ENCODE peak calls at places on chromosomes 2 and 18, in six cellular contexts. O is activated T-helper 1 cell treated with anti-CD3 and anti-CD28 coated beads, Interleukin-2, amount 50 U/mL, for 16 hours; B is iPS-NIHi11; D is myocyte; X is NCI-H1105; U is brain microvascular endothelial cell. J is an unnamed sample.

GRCh38 chr2:218400167-218400929 is 680 bp downstream of the CTDSP1 start:
- DNase-seq in D (peak), O (no peak), U (no peak), B (peak), X (no peak), J (no peak)

GRCh38 chr18:8235916-8236315 is 373.3 kb upstream of the RAB12 start:
- DNase-seq in U (no peak), O (no peak), B (no peak), X (no peak), D (no peak), J (no peak)

GRCh38 chr18:12750076-12750707 is 47.4 kb downstream of the PSMG2 start:
- DNase-seq in B (no peak), D (peak), U (no peak), X (no peak), O (no peak), J (no peak)

GRCh38 chr18:12307871-12308385 is at the start of gene TUBB6:
- DNase-seq in O (no peak), B (peak), U (peak), D (peak), X (no peak), J (no peak)

GRCh38 chr2:84939426-84940087 is 31.4 kb upstream of the KCMF1 start:
- DNase-seq in O (no peak), D (peak), B (no peak), X (no peak), U (no peak), J (no peak)

GRCh38 chr2:54404270-54404669 is 51.9 kb upstream of the SPTBN1 start:
- DNase-seq in X (no peak), U (no peak), O (no peak), B (no peak), D (no peak), J (no peak)

GRCh38 chr2:210195066-210195852 is 24.1 kb upstream of the KANSL1L start:
- DNase-seq in X (peak), O (no peak), B (peak), U (peak), D (peak), J (peak)

GRCh38 chr18:10111944-10112343 is 198.1 kb downstream of the VAPA start:
- DNase-seq in U (no peak), D (no peak), X (no peak), B (no peak), O (no peak), J (no peak)

GRCh38 chr2:161104054-161104553 is 56.1 kb upstream of the TANK start:
- DNase-seq in B (no peak), D (no peak), U (no peak), O (no peak), X (no peak), J (no peak)